ENCODE peak calls at places on chromosomes 12 and 14, in eight cellular contexts. F is naive thymus-derived CD4-positive, alpha-beta T cell; R is lower lobe of right lung; V is Peyer's patch; T is WERI-Rb-1; N is adrenal gland; Y is neural progenitor cell; L is endodermal cell. E is an unnamed sample.
A peak's percentile ranks its signal among the peaks of the same experiment; 100 is the strongest.

GRCh38 chr14:75614179-75614578 is 35.8 kb downstream of the FLVCR2 start:
- DNase-seq in R (no peak), V (no peak), Y (no peak), N (no peak), F (no peak), T (no peak), L (no peak), E (no peak)

GRCh38 chr14:88791629-88792571 is 853 bp downstream of the EML5 start:
- DNase-seq in L (peak; percentile 60), F (no peak), T (peak; percentile 33), N (peak; percentile 42), Y (peak; percentile 37), R (peak; percentile 54), V (peak; percentile 31), E (no peak)

GRCh38 chr14:85279407-85279806 is 250.5 kb upstream of the FLRT2 start:
- DNase-seq in N (no peak), F (no peak), R (no peak), Y (no peak), L (no peak), T (no peak), V (no peak), E (no peak)

GRCh38 chr12:103457471-103457870 is 38.3 kb downstream of the C12orf42 start:
- DNase-seq in V (no peak), R (no peak), N (no peak), F (no peak), T (no peak), Y (no peak), L (no peak), E (no peak)

GRCh38 chr12:50112456-50113218 is 601 bp downstream of the COX14 start:
- DNase-seq in T (peak; percentile 70), F (no peak), Y (peak; percentile 86), R (no peak), N (no peak), V (no peak), L (no peak), E (no peak)

GRCh38 chr14:53715390-53715730 is 241.3 kb downstream of the BMP4 start:
- DNase-seq in T (no peak), N (peak; percentile 21), Y (no peak), R (no peak), F (no peak), V (no peak), L (no peak), E (no peak)

GRCh38 chr12:30874455-30875313 is 51.9 kb upstream of the TSPAN11 start:
- DNase-seq in R (no peak), T (peak; percentile 38), Y (peak; percentile 17), L (peak; percentile 77), F (no peak), N (no peak), V (no peak), E (no peak)

GRCh38 chr14:59849371-59850130 is 21.0 kb downstream of the RTN1 start:
- DNase-seq in N (no peak), Y (no peak), R (no peak), T (no peak), F (no peak), L (no peak), V (no peak), E (no peak)

GRCh38 chr12:40106655-40107054 is 774 bp upstream of the SLC2A13 start:
- DNase-seq in N (no peak), L (peak; percentile 57), T (no peak), R (no peak), F (no peak), V (no peak), Y (no peak), E (no peak)

GRCh38 chr12:95700316-95700785 is 90.2 kb downstream of the NTN4 start:
- DNase-seq in T (no peak), N (peak; percentile 30), R (no peak), Y (no peak), F (no peak), V (no peak), L (no peak), E (no peak)

GRCh38 chr12:32870716-32871115 is 25.9 kb downstream of the PKP2 start:
- DNase-seq in N (no peak), T (no peak), F (no peak), L (no peak), R (no peak), V (no peak), Y (no peak), E (no peak)

GRCh38 chr12:132619301-132620112 is 931 bp downstream of the P2RX2 start:
- DNase-seq in R (no peak), V (no peak), Y (no peak), T (peak; percentile 67), L (peak; percentile 71), F (no peak), N (no peak), E (no peak)

GRCh38 chr12:25816637-25817036 is 141.8 kb upstream of the RASSF8 start:
- DNase-seq in L (no peak), T (no peak), F (no peak), N (no peak), Y (no peak), V (no peak), R (no peak), E (no peak)

GRCh38 chr12:100539209-100539608 is 34.3 kb upstream of the GAS2L3 start:
- DNase-seq in L (peak; percentile 90), F (no peak), T (no peak), Y (peak; percentile 76), V (no peak), N (no peak), R (no peak), E (no peak)

GRCh38 chr12:57142121-57142520 is 5.3 kb downstream of the LRP1-AS start:
- DNase-seq in F (no peak), T (no peak), N (no peak), Y (no peak), L (no peak), V (no peak), R (no peak), E (no peak)
- H3K36me3 ChIP-seq in F (no peaks in the 10 kb centered on the region), T (no peaks in the 10 kb centered on the region), N (peaks cover 72% of the 10 kb centered on the region), Y (no peaks in the 10 kb centered on the region), L (peaks cover 56% of the 10 kb centered on the region), V (no peaks in the 10 kb centered on the region), R (peaks cover 70% of the 10 kb centered on the region), E (no peaks in the 10 kb centered on the region)

DNA sequence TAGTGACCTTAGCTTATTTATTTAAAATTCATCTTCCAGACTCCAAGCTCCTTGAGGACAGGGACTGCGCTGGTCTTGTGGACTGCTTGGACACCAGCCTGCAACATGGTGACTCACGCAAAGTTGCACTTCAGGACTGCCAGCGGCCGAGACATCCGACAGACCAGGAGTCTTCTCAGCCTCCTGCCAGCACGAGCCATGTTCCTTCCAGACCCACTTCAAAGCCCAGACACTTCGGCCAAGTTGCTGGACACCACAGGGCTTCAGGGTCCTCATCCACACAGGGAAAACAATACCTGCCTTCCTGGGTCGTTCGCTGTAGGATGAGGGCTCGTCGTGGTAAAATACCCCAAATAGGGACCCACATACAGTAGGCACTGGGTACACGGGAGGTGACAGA is 88.7 kb downstream of the BCL11B start:
- DNase-seq in N (no peak), F (peak; percentile 8), Y (no peak), R (no peak), T (no peak), V (no peak), L (no peak), E (no peak)
- H3K36me3 ChIP-seq in N (no peaks in the 10 kb centered on the region), F (peaks cover 6% of the 10 kb centered on the region), Y (no peaks in the 10 kb centered on the region), R (no peaks in the 10 kb centered on the region), T (no peaks in the 10 kb centered on the region), V (no peaks in the 10 kb centered on the region), L (no peaks in the 10 kb centered on the region), E (peaks cover 33% of the 10 kb centered on the region)

GRCh38 chr12:57185403-57185802 is 31.2 kb upstream of the NXPH4 start:
- DNase-seq in R (no peak), Y (no peak), F (no peak), N (no peak), V (no peak), T (no peak), L (no peak), E (no peak)

GRCh38 chr12:57185906-57186508 is 30.6 kb upstream of the NXPH4 start:
- DNase-seq in L (no peak), V (no peak), Y (no peak), N (no peak), F (no peak), R (no peak), T (no peak), E (no peak)

GRCh38 chr12:57181561-57182155 is 34.2 kb upstream of the LRP1-AS start:
- DNase-seq in Y (no peak), T (no peak), N (no peak), L (no peak), R (no peak), F (no peak), V (no peak), E (no peak)

GRCh38 chr12:57182918-57183575 is 33.5 kb upstream of the NXPH4 start:
- DNase-seq in V (peak; percentile 73), Y (peak; percentile 81), R (peak; percentile 81), T (peak; percentile 74), L (peak; percentile 97), F (peak; percentile 54), N (peak; percentile 85), E (peak; percentile 49)

DNA sequence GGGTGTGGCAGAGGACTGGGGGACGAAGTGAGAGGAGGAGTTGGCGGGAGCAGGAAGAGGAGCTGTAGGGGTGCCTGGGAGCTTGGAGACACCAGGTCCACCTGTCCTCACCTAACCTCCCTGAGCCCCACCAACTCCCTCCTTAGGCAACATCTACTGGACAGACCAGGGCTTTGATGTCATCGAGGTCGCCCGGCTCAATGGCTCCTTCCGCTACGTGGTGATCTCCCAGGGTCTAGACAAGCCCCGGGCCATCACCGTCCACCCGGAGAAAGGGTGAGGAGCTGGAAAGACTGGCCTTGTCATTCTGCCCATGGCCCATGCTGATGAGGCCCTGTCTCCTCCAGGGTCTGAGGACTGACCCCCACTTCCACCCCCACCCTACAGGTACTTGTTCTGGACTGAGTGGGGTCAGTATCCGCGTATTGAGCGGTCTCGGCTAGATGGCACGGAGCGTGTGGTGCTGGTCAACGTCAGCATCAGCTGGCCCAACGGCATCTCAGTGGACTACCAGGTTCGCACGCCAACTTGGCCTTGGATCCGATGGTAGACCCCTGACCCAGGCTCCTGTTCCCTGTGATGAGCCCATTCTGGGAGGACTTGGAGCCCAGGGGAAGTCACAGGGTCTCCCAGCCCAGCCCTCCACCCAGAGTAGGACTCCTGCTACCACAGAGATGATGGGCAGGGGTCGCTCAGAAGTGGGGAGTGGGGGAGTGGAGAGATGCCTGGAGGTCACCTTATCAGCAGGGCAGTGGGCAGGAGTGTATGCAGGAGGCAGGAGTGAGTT is 32.5 kb upstream of the NXPH4 start:
- DNase-seq in R (no peak), T (no peak), N (no peak), Y (no peak), F (no peak), V (no peak), L (no peak), E (no peak)
- H3K36me3 ChIP-seq in R (peaks cover 98% of the 10 kb centered on the region), T (no peaks in the 10 kb centered on the region), N (peaks cover 76% of the 10 kb centered on the region), Y (no peaks in the 10 kb centered on the region), F (no peaks in the 10 kb centered on the region), V (no peaks in the 10 kb centered on the region), L (peaks cover 51% of the 10 kb centered on the region), E (no peaks in the 10 kb centered on the region)

DNA sequence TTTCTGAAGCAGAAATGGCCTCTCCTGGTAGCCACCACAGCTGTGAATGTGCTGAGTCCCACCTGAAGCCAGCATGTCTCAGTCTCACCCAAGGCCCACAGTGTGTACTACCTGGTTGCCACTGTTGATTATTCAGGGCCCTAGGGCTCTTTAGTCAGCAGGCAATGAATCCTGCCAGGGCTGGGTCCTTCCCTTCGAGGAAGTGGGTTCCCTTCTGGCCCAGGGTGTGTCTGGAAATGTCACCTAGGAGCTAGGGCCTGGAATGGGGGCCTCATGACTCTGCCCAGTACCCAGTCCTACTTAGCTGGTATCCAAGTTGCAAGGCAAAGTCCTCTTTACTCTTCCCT is 207.4 kb downstream of the SYNE2 start:
- DNase-seq in N (no peak), V (no peak), F (no peak), Y (no peak), R (no peak), L (no peak), T (no peak), E (no peak)
- H3K36me3 ChIP-seq in N (no peaks in the 10 kb centered on the region), V (no peaks in the 10 kb centered on the region), F (no peaks in the 10 kb centered on the region), Y (no peaks in the 10 kb centered on the region), R (peaks cover 3% of the 10 kb centered on the region), L (peaks cover 10% of the 10 kb centered on the region), T (peaks cover 27% of the 10 kb centered on the region), E (peaks cover 24% of the 10 kb centered on the region)

GRCh38 chr14:61744239-61744638 is 18.0 kb upstream of the SNAPC1 start:
- DNase-seq in V (no peak), R (no peak), N (no peak), T (no peak), L (no peak), F (no peak), Y (no peak), E (no peak)
- H3K36me3 ChIP-seq in V (no peaks in the 10 kb centered on the region), R (peaks cover 88% of the 10 kb centered on the region), N (peaks cover 92% of the 10 kb centered on the region), T (peaks cover 73% of the 10 kb centered on the region), L (peaks cover 98% of the 10 kb centered on the region), F (peaks cover 19% of the 10 kb centered on the region), Y (peaks cover 41% of the 10 kb centered on the region), E (peaks cover 63% of the 10 kb centered on the region)

E was measured in effector memory CD4-positive, alpha-beta T cell.